ENCODE peak calls at places on chromosomes 6 and 20, in four cellular contexts. X is GM12878, R is endothelial cell of umbilical vein, D is A549. J is an unnamed sample.

GRCh38 chr20:16385462-16385861 is 187.8 kb downstream of the KIF16B start:
- DNase-seq in R (no peak), D (no peak), X (no peak), J (no peak)

GRCh38 chr6:20554817-20555216 is 20.6 kb downstream of the CDKAL1 start:
- DNase-seq in D (no peak), R (no peak), X (no peak), J (no peak)

GRCh38 chr6:11212625-11213024 is 19.8 kb downstream of the NEDD9 start:
- DNase-seq in D (no peak), X (no peak), R (peak), J (peak)

GRCh38 chr6:104896914-104897313 is 37.2 kb upstream of the HACE1 start:
- DNase-seq in D (peak), R (peak), X (no peak), J (no peak)

GRCh38 chr20:49882171-49882970 is 33.0 kb downstream of the SPATA2 start:
- DNase-seq in X (no peak), D (no peak), R (no peak), J (no peak)

GRCh38 chr6:26030716-26031115 is 56.5 kb upstream of the HFE start:
- DNase-seq in D (no peak), R (no peak), X (no peak), J (peak)

GRCh38 chr6:89583559-89583958 is 55.0 kb downstream of the LYRM2 start:
- DNase-seq in X (no peak), D (no peak), R (no peak), J (no peak)

GRCh38 chr6:140537211-140537610 is 1162.8 kb upstream of the CITED2 start:
- DNase-seq in X (no peak), D (no peak), R (no peak), J (no peak)

GRCh38 chr6:10384719-10385511 is 30.0 kb downstream of the TFAP2A start:
- DNase-seq in X (no peak), R (no peak), D (no peak), J (no peak)

GRCh38 chr6:37491161-37491829 is 8.4 kb downstream of the CCDC167 start:
- DNase-seq in D (no peak), R (no peak), X (no peak), J (no peak)

GRCh38 chr20:39670987-39671386 is 708.8 kb downstream of the DHX35 start:
- DNase-seq in D (no peak), X (no peak), R (no peak), J (no peak)

GRCh38 chr20:18907353-18907752 is 93.8 kb downstream of the SCP2D1 start:
- DNase-seq in X (no peak), R (no peak), D (no peak), J (no peak)

GRCh38 chr6:35824552-35825192 is 19.5 kb downstream of the LHFPL5 start:
- DNase-seq in D (no peak), R (no peak), X (no peak), J (no peak)

GRCh38 chr6:148836751-148837150 is 89.9 kb downstream of the UST start:
- DNase-seq in R (no peak), D (no peak), X (no peak), J (no peak)

GRCh38 chr20:38804682-38805501 is 605 bp upstream of the PPP1R16B start:
- DNase-seq in X (peak), D (no peak), R (peak), J (peak)

GRCh38 chr6:4670295-4670694 is 105.9 kb upstream of the CDYL start:
- DNase-seq in X (no peak), D (no peak), R (no peak), J (no peak)

GRCh38 chr6:16136536-16137450 is 7.9 kb downstream of the MYLIP start:
- DNase-seq in D (no peak), R (peak), X (no peak), J (peak)

GRCh38 chr6:151773382-151773781 is 34.1 kb upstream of the ESR1 start:
- DNase-seq in D (no peak), X (no peak), R (peak), J (no peak)

GRCh38 chr6:81892911-81893310 is 140.4 kb upstream of the TENT5A start:
- DNase-seq in R (no peak), X (no peak), D (no peak), J (no peak)

GRCh38 chr20:61447950-61448349 is 195.9 kb downstream of the CDH4 start:
- DNase-seq in X (no peak), R (no peak), D (no peak), J (no peak)

GRCh38 chr6:125932451-125932795 is 24.1 kb upstream of the HINT3 start:
- DNase-seq in R (no peak), D (no peak), X (no peak), J (no peak)

GRCh38 chr20:25294459-25295385 is 46.8 kb downstream of the PYGB start:
- DNase-seq in R (peak), D (peak), X (no peak), J (peak)

GRCh38 chr20:60877071-60877470 is 375.0 kb upstream of the CDH4 start:
- DNase-seq in X (no peak), R (no peak), D (no peak), J (no peak)

GRCh38 chr20:21564127-21564773 is 50.4 kb upstream of the NKX2-2 start:
- DNase-seq in X (no peak), R (no peak), D (no peak), J (no peak)

GRCh38 chr20:63699466-63700198 is 3.2 kb downstream of the TNFRSF6B start:
- DNase-seq in D (no peak), X (no peak), R (no peak), J (peak)

GRCh38 chr6:16700202-16700997 is 60.9 kb downstream of the ATXN1 start:
- DNase-seq in R (peak), D (no peak), X (no peak), J (no peak)

GRCh38 chr6:122798099-122798641 is 9.1 kb downstream of the SMPDL3A start:
- DNase-seq in X (no peak), R (no peak), D (peak), J (no peak)

GRCh38 chr6:11298651-11299420 is 66.4 kb upstream of the NEDD9 start:
- DNase-seq in R (peak), X (no peak), D (no peak), J (no peak)

GRCh38 chr6:81894788-81895221 is 142.3 kb upstream of the TENT5A start:
- DNase-seq in R (no peak), X (no peak), D (no peak), J (no peak)

GRCh38 chr6:166459906-166460305 is 77.2 kb upstream of the MPC1 start:
- DNase-seq in R (no peak), X (no peak), D (no peak), J (no peak)

GRCh38 chr6:149185799-149186357 is 131.6 kb upstream of the TAB2 start:
- DNase-seq in D (no peak), X (no peak), R (no peak), J (no peak)

GRCh38 chr20:5714261-5715041 is 35.8 kb upstream of the SHLD1 start:
- DNase-seq in D (no peak), X (no peak), R (peak), J (peak)

GRCh38 chr20:7624886-7625285 is 315.4 kb downstream of the HAO1 start:
- DNase-seq in X (no peak), D (no peak), R (no peak), J (no peak)

GRCh38 chr6:33433001-33433559 is 13.2 kb downstream of the SYNGAP1 start:
- DNase-seq in R (no peak), D (no peak), X (no peak), J (no peak)

GRCh38 chr6:118968416-118968815 is 33.5 kb upstream of the MCM9 start:
- DNase-seq in X (no peak), D (no peak), R (peak), J (peak)

GRCh38 chr6:16562498-16562897 is 198.8 kb downstream of the ATXN1 start:
- DNase-seq in X (no peak), D (no peak), R (no peak), J (no peak)

GRCh38 chr6:162177733-162178132 is 549.8 kb downstream of the PRKN start:
- DNase-seq in D (no peak), X (no peak), R (peak), J (peak)

GRCh38 chr20:18132663-18133062 is 5.0 kb upstream of the KAT14 start:
- DNase-seq in D (no peak), R (no peak), X (no peak), J (no peak)

GRCh38 chr6:157763129-157763893 is 59.7 kb upstream of the SNX9 start:
- DNase-seq in D (peak), X (no peak), R (peak), J (no peak)
- H3K4me3 ChIP-seq in D (no peak), X (peak), R (no peak), J (no peak)

GRCh38 chr6:158868122-158868480 is 48.9 kb upstream of the EZR start:
- DNase-seq in R (no peak), D (no peak), X (no peak), J (no peak)
- TF ChIP-seq MYC in R (no peak), D (no peak), X (no peak), J (no peak)

GRCh38 chr20:52212943-52213342 is 21.4 kb upstream of the ZFP64 start:
- DNase-seq in D (no peak), X (no peak), R (no peak), J (no peak)

GRCh38 chr20:52204136-52204535 is 12.6 kb upstream of the ZFP64 start:
- DNase-seq in D (no peak), X (no peak), R (no peak), J (peak)

GRCh38 chr20:52207020-52207810 is 15.6 kb upstream of the ZFP64 start:
- DNase-seq in X (no peak), R (no peak), D (no peak), J (no peak)

GRCh38 chr20:52210037-52210990 is 18.7 kb upstream of the ZFP64 start:
- DNase-seq in R (no peak), X (no peak), D (no peak), J (no peak)

DNA sequence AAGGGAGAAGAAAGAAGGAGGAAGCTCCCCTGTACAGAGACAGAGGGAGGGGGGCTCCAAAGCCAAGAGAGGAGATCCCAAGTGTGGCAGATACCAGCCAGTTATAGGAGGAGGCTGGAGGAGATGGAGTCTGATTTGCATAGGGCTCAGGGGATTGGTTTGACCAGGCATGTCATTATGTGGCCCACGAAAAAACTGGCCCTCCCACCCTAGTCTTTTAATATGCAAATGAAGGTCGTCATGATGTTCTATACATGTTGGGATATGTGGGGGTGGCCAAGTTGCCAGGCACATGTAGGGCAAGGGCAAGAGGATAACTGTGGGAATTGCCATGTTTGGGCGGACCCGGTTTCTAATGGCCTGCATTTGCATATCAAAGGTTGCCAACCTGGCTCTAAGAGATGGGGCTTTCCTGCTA is 17.6 kb upstream of the ZFP64 start:
- DNase-seq in R (no peak), D (no peak), X (no peak), J (no peak)
- H3K4me3 ChIP-seq in R (no peak), D (no peak), X (no peak), J (no peak)

DNA sequence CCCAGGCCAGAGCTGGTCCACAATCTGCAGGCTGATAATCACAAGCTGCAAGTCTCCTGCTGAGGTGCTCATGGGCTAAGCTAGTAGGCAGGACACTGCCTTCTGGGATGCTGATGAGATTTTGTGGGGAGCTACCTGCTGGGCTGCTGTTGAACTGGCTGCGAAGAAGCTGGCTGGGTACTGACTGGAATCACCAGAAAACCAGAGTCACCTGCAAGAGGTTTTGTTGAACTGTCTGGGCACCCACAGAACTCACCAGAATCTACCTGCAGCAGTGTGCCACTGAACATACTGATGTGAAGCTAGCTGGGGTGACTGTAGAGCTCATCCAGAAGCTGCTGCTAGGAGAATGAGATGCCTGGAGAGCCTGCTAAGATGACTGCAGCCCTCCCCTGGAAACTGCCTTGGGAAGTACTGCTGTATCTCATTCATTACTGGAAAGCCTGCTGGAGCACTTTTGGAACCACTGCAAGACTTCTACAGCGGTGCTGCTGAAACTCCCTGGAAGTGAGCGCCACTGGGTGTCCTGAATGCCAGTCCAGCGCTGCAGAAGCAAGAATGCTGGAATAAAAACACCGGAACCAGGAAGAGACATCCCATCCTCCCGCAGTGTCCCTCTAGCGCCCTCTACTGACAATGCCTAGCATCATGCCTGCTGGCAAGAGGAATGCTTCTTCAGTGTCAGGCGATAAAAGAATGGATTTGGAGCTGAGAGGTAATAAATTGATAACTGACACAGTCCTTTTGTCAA is 64.9 kb upstream of the ARHGAP18 start:
- DNase-seq in R (peak), X (no peak), D (peak), J (peak)
- TF ChIP-seq MYC in R (no peak), X (no peak), D (no peak), J (no peak)

GRCh38 chr6:98844244-98845161 is 10.1 kb downstream of the POU3F2 start:
- DNase-seq in R (no peak), X (no peak), D (no peak), J (no peak)

GRCh38 chr6:98846021-98846380 is 11.6 kb downstream of the POU3F2 start:
- DNase-seq in X (no peak), D (no peak), R (no peak), J (no peak)

GRCh38 chr6:98847392-98847766 is 13.0 kb downstream of the POU3F2 start:
- DNase-seq in X (no peak), R (no peak), D (no peak), J (no peak)

GRCh38 chr6:98843274-98844243 is 9.2 kb downstream of the POU3F2 start:
- DNase-seq in X (no peak), D (no peak), R (no peak), J (no peak)

GRCh38 chr6:98845201-98846020 is 11.0 kb downstream of the POU3F2 start:
- DNase-seq in D (peak), X (peak), R (peak), J (peak)
- H3K4me3 ChIP-seq in D (peak), X (no peak), R (no peak), J (no peak)

GRCh38 chr6:112401083-112401482 is 54.0 kb downstream of the RFPL4B start:
- DNase-seq in D (no peak), R (no peak), X (no peak), J (no peak)
- TF ChIP-seq MYC in D (no peak), R (no peak), X (no peak), J (no peak)

GRCh38 chr20:2557873-2558580 is 21.7 kb downstream of the TMC2 start:
- DNase-seq in R (no peak), D (no peak), X (no peak), J (no peak)
- H3K4me3 ChIP-seq in R (no peak), D (no peak), X (no peak), J (no peak)

GRCh38 chr20:41735949-41736348 is 117.8 kb upstream of the CHD6 start:
- DNase-seq in R (no peak), D (no peak), X (no peak), J (no peak)

GRCh38 chr20:41734506-41734945 is 116.3 kb upstream of the CHD6 start:
- DNase-seq in R (peak), X (no peak), D (peak), J (peak)

GRCh38 chr20:41733151-41733550 is 115.0 kb upstream of the CHD6 start:
- DNase-seq in R (no peak), X (no peak), D (no peak), J (peak)

GRCh38 chr20:41738584-41739193 is 120.5 kb upstream of the CHD6 start:
- DNase-seq in X (no peak), D (peak), R (peak), J (peak)
- TF ChIP-seq MYC in X (no peak), D (no peak), R (no peak), J (no peak)

GRCh38 chr20:14337400-14338171 is at the start of gene FLRT3:
- DNase-seq in D (peak), R (peak), X (peak), J (peak)

GRCh38 chr20:14334306-14334930 is 3.0 kb downstream of the FLRT3 start:
- DNase-seq in D (peak), X (no peak), R (peak), J (peak)

GRCh38 chr20:14333734-14334133 is 3.7 kb downstream of the FLRT3 start:
- DNase-seq in X (no peak), R (no peak), D (no peak), J (no peak)

GRCh38 chr20:14335122-14335521 is 2.3 kb downstream of the FLRT3 start:
- DNase-seq in X (no peak), D (no peak), R (no peak), J (no peak)

DNA sequence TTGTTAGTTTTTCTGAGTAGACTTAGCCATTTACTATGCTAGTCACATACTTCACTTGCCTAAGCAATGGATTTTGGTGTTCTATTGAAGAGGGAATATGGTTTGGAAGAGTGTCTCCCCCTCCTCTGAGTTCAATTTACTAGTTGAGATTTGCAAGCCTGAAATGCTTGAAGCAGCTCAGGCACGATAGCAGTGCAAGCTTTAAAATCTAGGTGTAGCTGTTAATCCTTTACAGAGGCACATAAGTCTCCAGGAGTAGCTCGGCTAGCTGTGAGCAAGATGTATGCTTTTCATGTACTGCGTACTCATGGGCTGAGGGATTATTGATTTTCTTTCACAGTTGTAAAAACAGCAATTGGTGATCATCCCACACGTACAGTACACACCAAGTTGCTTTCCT is 745 bp downstream of the FLRT3 start:
- DNase-seq in X (no peak), D (peak), R (no peak), J (no peak)
- H3K4me3 ChIP-seq in X (no peak), D (peak), R (peak), J (no peak)

GRCh38 chr6:44559486-44560270 is 172.2 kb downstream of the CDC5L start:
- DNase-seq in X (no peak), R (no peak), D (no peak), J (no peak)

GRCh38 chr6:44561832-44562496 is 174.5 kb downstream of the CDC5L start:
- DNase-seq in R (no peak), D (no peak), X (no peak), J (peak)

GRCh38 chr6:44560458-44561061 is 173.1 kb downstream of the CDC5L start:
- DNase-seq in X (no peak), R (no peak), D (no peak), J (no peak)

GRCh38 chr6:44563397-44563796 is 175.9 kb downstream of the CDC5L start:
- DNase-seq in D (no peak), R (no peak), X (no peak), J (no peak)

GRCh38 chr6:44561062-44561591 is 173.6 kb downstream of the CDC5L start:
- DNase-seq in X (no peak), D (no peak), R (no peak), J (no peak)
- TF ChIP-seq MYC in X (no peak), D (no peak), R (no peak), J (no peak)

J was measured in NB4.